ENCODE peak calls at places on chromosomes 6 and 20, in five cellular contexts. Y is adrenal gland, M is left lung, K is ovary, Z is ascending aorta. H is an unnamed sample.

GRCh38 chr20:62235777-62236157 is 2.6 kb upstream of the OSBPL2 start:
- DNase-seq in Z (no peak), M (no peak), K (no peak), Y (no peak), H (no peak)

GRCh38 chr6:37093728-37094069 is 76.3 kb upstream of the PIM1 start:
- DNase-seq in Z (no peak), Y (no peak), M (no peak), K (no peak), H (no peak)

GRCh38 chr20:57270204-57270937 is 3.9 kb upstream of the BMP7 start:
- DNase-seq in M (no peak), Z (no peak), Y (no peak), K (no peak), H (no peak)

GRCh38 chr20:6704132-6704861 is 63.2 kb upstream of the BMP2 start:
- DNase-seq in M (peak), K (no peak), Z (no peak), Y (no peak), H (no peak)

GRCh38 chr6:38105066-38105465 is 285.5 kb downstream of the ZFAND3 start:
- DNase-seq in M (no peak), Y (no peak), K (no peak), Z (no peak), H (no peak)

GRCh38 chr6:131789219-131789618 is 18.6 kb upstream of the ENPP1 start:
- DNase-seq in Z (no peak), M (no peak), Y (no peak), K (no peak), H (no peak)

GRCh38 chr20:1225263-1225728 is 548 bp upstream of the RAD21L1 start:
- DNase-seq in M (no peak), K (no peak), Z (no peak), Y (no peak), H (no peak)

GRCh38 chr6:53992522-53992921 is 118.7 kb upstream of the MLIP start:
- DNase-seq in K (no peak), M (no peak), Z (no peak), Y (no peak), H (no peak)

GRCh38 chr6:122751291-122751690 is 28.2 kb upstream of the FABP7 start:
- DNase-seq in K (no peak), Z (no peak), M (no peak), Y (no peak), H (no peak)

GRCh38 chr6:31775184-31775583 is 1.9 kb downstream of the VWA7 start:
- DNase-seq in M (no peak), Y (no peak), Z (no peak), K (no peak), H (no peak)

GRCh38 chr6:113924199-113924791 is 46.7 kb downstream of the HDAC2 start:
- DNase-seq in Y (no peak), K (no peak), Z (no peak), M (no peak), H (no peak)

GRCh38 chr6:26159417-26160273 is 72.4 kb downstream of the HFE start:
- DNase-seq in Z (no peak), Y (no peak), K (no peak), M (no peak), H (no peak)

GRCh38 chr6:13762648-13763441 is 51.2 kb upstream of the RANBP9 start:
- DNase-seq in Y (no peak), K (no peak), Z (peak), M (peak), H (peak)

GRCh38 chr20:17533396-17533795 is 2.2 kb upstream of the BFSP1 start:
- DNase-seq in Y (no peak), M (no peak), K (no peak), Z (no peak), H (no peak)

GRCh38 chr20:21583486-21584168 is 69.8 kb upstream of the NKX2-2 start:
- DNase-seq in M (no peak), Y (no peak), K (no peak), Z (no peak), H (no peak)

GRCh38 chr6:56518995-56519767 is 123.5 kb downstream of the DST start:
- DNase-seq in Y (no peak), K (no peak), Z (no peak), M (no peak), H (no peak)

GRCh38 chr6:45697605-45698004 is 318.1 kb downstream of the CLIC5 start:
- DNase-seq in M (no peak), Y (no peak), Z (no peak), K (no peak), H (no peak)

GRCh38 chr20:44001667-44002596 is 87.3 kb downstream of the TOX2 start:
- DNase-seq in Z (no peak), Y (no peak), K (no peak), M (no peak), H (no peak)

GRCh38 chr6:158567871-158568401 is 8.0 kb downstream of the TMEM181 start:
- DNase-seq in Z (no peak), K (no peak), M (no peak), Y (no peak), H (no peak)

GRCh38 chr6:142913036-142913510 is 31.9 kb downstream of the HIVEP2 start:
- DNase-seq in K (no peak), Y (no peak), Z (no peak), M (no peak), H (no peak)

GRCh38 chr6:133555726-133556125 is 314.6 kb downstream of the EYA4 start:
- DNase-seq in Z (no peak), M (no peak), Y (no peak), K (no peak), H (no peak)

GRCh38 chr6:158069800-158070195 is 88.1 kb downstream of the SYNJ2 start:
- DNase-seq in Y (no peak), M (no peak), K (no peak), Z (no peak), H (no peak)

GRCh38 chr6:168578036-168578435 is 137.1 kb downstream of the SMOC2 start:
- DNase-seq in Y (no peak), Z (no peak), M (no peak), K (no peak), H (no peak)

GRCh38 chr20:19211661-19212523 is 550 bp upstream of the SLC24A3 start:
- DNase-seq in Z (no peak), Y (peak), M (peak), K (peak), H (no peak)

GRCh38 chr6:33815854-33816253 is 12.1 kb upstream of the MLN start:
- DNase-seq in M (no peak), Z (no peak), Y (no peak), K (no peak), H (no peak)

GRCh38 chr6:164962805-164963204 is 346.6 kb downstream of the C6orf118 start:
- DNase-seq in Y (no peak), M (no peak), K (no peak), Z (no peak), H (no peak)

GRCh38 chr6:33826537-33826936 is 22.7 kb upstream of the MLN start:
- DNase-seq in M (no peak), Y (no peak), Z (no peak), K (no peak), H (no peak)

GRCh38 chr6:14066782-14067406 is 50.7 kb upstream of the CD83 start:
- DNase-seq in K (no peak), M (no peak), Y (peak), Z (no peak), H (no peak)

GRCh38 chr6:150775804-150776203 is 89.7 kb upstream of the MTHFD1L start:
- DNase-seq in K (no peak), Y (peak), M (no peak), Z (no peak), H (no peak)

GRCh38 chr20:41047975-41048305 is 19.3 kb downstream of the TOP1 start:
- DNase-seq in Y (no peak), Z (no peak), M (no peak), K (no peak), H (no peak)

GRCh38 chr6:42704251-42704936 is 18.0 kb downstream of the PRPH2 start:
- DNase-seq in K (peak), Z (no peak), Y (peak), M (no peak), H (peak)

GRCh38 chr6:90401933-90402830 is 105.5 kb upstream of the BACH2 start:
- DNase-seq in Z (no peak), M (no peak), K (no peak), Y (no peak), H (no peak)

GRCh38 chr6:156884306-156884705 is 107.1 kb downstream of the ARID1B start:
- DNase-seq in K (no peak), Y (no peak), Z (no peak), M (no peak), H (no peak)

GRCh38 chr6:18269717-18270116 is 5.4 kb upstream of the DEK start:
- DNase-seq in M (no peak), K (no peak), Y (no peak), Z (no peak), H (no peak)

GRCh38 chr6:127761084-127761483 is 139.8 kb downstream of the THEMIS start:
- DNase-seq in Z (no peak), K (no peak), Y (no peak), M (no peak), H (no peak)

DNA sequence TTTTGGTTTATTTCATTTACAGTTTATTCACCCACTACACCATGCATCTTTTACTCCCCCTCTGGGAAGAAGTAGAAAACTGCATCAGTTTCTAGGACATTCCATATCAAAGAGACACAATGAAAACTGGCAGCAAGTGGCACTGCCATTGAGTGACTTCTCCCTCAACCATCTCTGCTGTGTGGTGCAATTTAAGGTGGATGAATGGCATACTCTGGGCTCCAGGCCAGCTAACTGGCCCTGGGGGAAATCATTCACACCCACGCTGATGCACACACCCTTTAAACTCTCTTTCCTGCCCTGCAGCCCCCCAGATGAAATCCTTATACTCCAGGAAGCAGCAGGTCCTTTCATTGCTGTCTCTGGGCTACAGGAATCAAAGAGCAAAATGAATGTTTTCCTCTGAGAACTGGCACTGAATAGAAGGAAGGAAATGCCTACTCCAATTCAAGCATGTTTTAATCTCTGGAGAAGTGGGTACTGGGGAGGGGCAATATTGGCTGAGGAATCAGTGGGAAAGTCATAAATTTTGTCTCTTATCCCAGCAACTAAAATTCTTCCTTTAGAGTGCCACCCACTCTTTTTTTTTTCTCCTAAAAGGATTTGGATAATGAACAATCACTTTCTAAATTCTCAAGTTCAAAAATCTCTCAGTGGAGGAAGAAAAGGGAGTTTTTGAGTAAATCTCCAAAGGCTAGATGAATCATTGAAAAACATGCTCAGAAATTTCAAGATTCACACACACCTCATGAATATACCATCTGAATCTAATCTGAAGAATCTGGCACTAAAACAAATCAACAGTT is 16.9 kb upstream of the RFPL4B start:
- DNase-seq in K (no peak), M (no peak), Y (no peak), Z (no peak), H (no peak)
- H3K27ac ChIP-seq in K (no peak), M (no peak), Y (no peak), Z (peak), H (no peak)

DNA sequence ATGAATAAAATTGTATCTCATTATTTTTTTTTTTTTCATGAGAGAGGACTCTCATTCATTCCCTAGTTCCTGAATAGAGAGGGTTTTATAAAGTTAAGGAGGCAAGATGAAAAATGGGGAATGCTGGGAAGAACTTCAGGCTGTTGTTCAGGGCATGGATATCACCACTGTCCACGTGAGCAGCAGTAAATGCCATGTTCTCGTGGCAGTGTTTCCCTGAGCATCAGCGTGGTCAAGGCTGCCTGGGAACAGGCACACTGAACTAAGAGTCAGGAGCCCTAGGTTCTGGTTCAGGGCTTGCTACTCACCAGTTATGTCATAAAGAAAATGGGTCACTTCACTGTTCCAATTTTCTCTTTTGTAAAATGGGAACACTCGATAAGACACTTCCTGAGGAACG is 93.2 kb downstream of the MAN1A1 start:
- DNase-seq in M (no peak), K (no peak), Y (no peak), Z (no peak), H (no peak)
- TF ChIP-seq CTCF in M (no peak), K (no peak), Y (no peak), Z (no peak), H (no peak)

GRCh38 chr6:106702451-106703110 is 73.2 kb downstream of the QRSL1 start:
- DNase-seq in Z (no peak), K (no peak), Y (no peak), M (no peak), H (no peak)
- H3K4me3 ChIP-seq in Z (no peak), K (no peak), Y (no peak), M (no peak), H (no peak)

DNA sequence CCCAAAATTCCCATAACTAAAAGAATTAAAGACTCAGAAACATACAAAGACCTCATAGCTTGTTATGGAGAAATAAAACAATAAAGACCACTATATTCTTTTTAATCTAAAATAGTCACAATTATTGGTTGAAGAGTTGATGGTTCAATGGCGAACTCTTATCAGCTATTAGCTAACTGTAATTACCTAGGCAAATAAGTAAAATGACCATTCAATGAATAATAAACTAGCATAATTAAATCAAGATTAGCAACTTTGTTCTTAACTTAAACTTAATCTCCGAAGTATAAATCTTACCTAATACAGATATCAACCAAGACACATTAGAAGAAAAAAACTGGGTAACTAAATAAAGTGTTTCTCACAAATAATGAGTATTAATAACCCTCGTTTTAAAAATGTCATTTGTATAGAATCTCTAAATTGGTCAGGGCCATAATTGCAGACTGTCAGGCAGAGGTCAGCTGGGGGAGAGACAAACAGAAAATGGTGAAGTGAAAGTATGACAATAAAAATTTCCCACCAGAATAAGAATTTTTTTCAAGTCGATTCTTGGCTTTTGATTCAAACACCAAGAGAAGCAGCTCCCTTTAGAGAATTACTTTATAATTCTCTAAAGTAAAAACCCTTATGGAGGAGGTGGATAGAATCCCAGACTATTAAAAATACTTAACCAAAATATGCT is 1.7 kb downstream of the FKBP5 start:
- DNase-seq in Y (no peak), M (no peak), Z (no peak), K (no peak), H (no peak)
- H3K27ac ChIP-seq in Y (peak), M (peak), Z (peak), K (peak), H (peak)

GRCh38 chr20:4682682-4683081 is 39.0 kb upstream of the PRND start:
- DNase-seq in K (no peak), Y (no peak), Z (no peak), M (no peak), H (no peak)

GRCh38 chr20:4685923-4686221 is 35.8 kb upstream of the PRND start:
- DNase-seq in Y (no peak), K (no peak), M (no peak), Z (no peak), H (no peak)

GRCh38 chr20:4681971-4682370 is 39.7 kb upstream of the PRND start:
- DNase-seq in M (no peak), K (no peak), Z (no peak), Y (no peak), H (no peak)

GRCh38 chr20:4683261-4683660 is 38.4 kb upstream of the PRND start:
- DNase-seq in Z (no peak), K (no peak), Y (no peak), M (no peak), H (no peak)

GRCh38 chr20:4684837-4685413 is 36.8 kb upstream of the PRND start:
- DNase-seq in M (no peak), Y (peak), Z (no peak), K (peak), H (no peak)
- TF ChIP-seq CTCF in M (no peak), Y (no peak), Z (no peak), K (no peak), H (no peak)

GRCh38 chr6:93417421-93417996 is 1.9 kb downstream of the EPHA7 start:
- DNase-seq in Y (no peak), Z (no peak), M (no peak), K (peak), H (peak)
- H3K4me3 ChIP-seq in Y (no peak), Z (peak), M (peak), K (peak), H (peak)

GRCh38 chr6:3405679-3406078 is 51.2 kb downstream of the SLC22A23 start:
- DNase-seq in M (no peak), Z (no peak), K (no peak), Y (no peak), H (no peak)
- H3K27ac ChIP-seq in M (peak), Z (no peak), K (no peak), Y (no peak), H (no peak)

GRCh38 chr20:51381557-51381956 is 161.0 kb downstream of the NFATC2 start:
- DNase-seq in Y (no peak), M (peak), Z (no peak), K (no peak), H (no peak)
- TF ChIP-seq CTCF in Y (no peak), M (no peak), Z (no peak), K (no peak), H (no peak)

H was measured in dorsolateral prefrontal cortex.